ENCODE peak calls at places on chromosomes 1 and 21, in ten cellular contexts. P is H54, F is AG08395, A is AG09309, W is OCI-M1, U is endothelial cell, G is body of pancreas, T is NCI-H1417, L is EH, D is NCI-H1105. J is an unnamed sample.

GRCh38 chr1:10384219-10384618 is 14.6 kb upstream of the PGD start:
- DNase-seq in D (no peak), W (no peak), L (no peak), G (no peak), U (no peak), P (no peak), A (no peak), T (no peak), F (no peak), J (no peak)

GRCh38 chr1:225480825-225481434 is 53.1 kb upstream of the LBR start:
- DNase-seq in A (no peak), L (peak), P (no peak), U (peak), G (peak), D (peak), W (peak), T (peak), F (no peak), J (peak)

GRCh38 chr21:15706686-15707085 is 23.1 kb upstream of the USP25 start:
- DNase-seq in L (peak), U (no peak), G (peak), T (no peak), D (no peak), F (peak), A (peak), W (no peak), P (peak), J (peak)

GRCh38 chr1:226939439-226940028 is 560 bp upstream of the COQ8A start:
- DNase-seq in L (peak), W (no peak), P (peak), T (peak), U (peak), D (peak), F (peak), A (no peak), G (peak), J (peak)

GRCh38 chr1:229002037-229002436 is 266.8 kb downstream of the RHOU start:
- DNase-seq in P (no peak), W (no peak), U (no peak), F (no peak), L (no peak), A (no peak), D (no peak), T (no peak), G (no peak), J (no peak)

GRCh38 chr1:62856964-62857363 is 73.0 kb downstream of the ATG4C start:
- DNase-seq in F (no peak), P (no peak), G (no peak), A (no peak), U (no peak), T (no peak), L (no peak), W (no peak), D (no peak), J (no peak)

GRCh38 chr1:155177192-155177917 is 3.7 kb downstream of the TRIM46 start:
- DNase-seq in U (peak), D (no peak), A (no peak), L (no peak), P (no peak), G (no peak), T (no peak), W (no peak), F (no peak), J (peak)

GRCh38 chr1:241817331-241817792 is 30.6 kb upstream of the EXO1 start:
- DNase-seq in D (no peak), L (peak), P (no peak), T (no peak), W (no peak), A (peak), G (no peak), U (no peak), F (peak), J (no peak)

GRCh38 chr1:214234635-214235025 is 46.3 kb upstream of the SMYD2 start:
- DNase-seq in U (no peak), T (peak), D (peak), A (no peak), G (no peak), P (no peak), W (no peak), L (peak), F (no peak), J (no peak)

GRCh38 chr1:78543941-78544630 is 53.3 kb downstream of the PTGFR start:
- DNase-seq in A (peak), U (no peak), T (no peak), L (peak), W (no peak), P (no peak), D (no peak), F (peak), G (no peak), J (no peak)